ENCODE peak calls at places on chromosomes 16 and 17, in seven cellular contexts. One of them, this sample, is unnamed.

GRCh38 chr17:67243284-67243683 is 1.7 kb downstream of the HELZ start:
- DNase-seq in GM06990: no peak
- DNase-seq in naive thymus-derived CD4-positive, alpha-beta T cell: no peak
- DNase-seq in MG63: no peak
- DNase-seq in cardiac muscle cell: no peak
- DNase-seq in transverse colon: no peak
- DNase-seq in IMR-90: no peak
- DNase-seq in this sample: no peak

GRCh38 chr17:64635647-64636305 is 26.3 kb downstream of the SMURF2 start:
- DNase-seq in GM06990: peak
- DNase-seq in naive thymus-derived CD4-positive, alpha-beta T cell: no peak
- DNase-seq in MG63: peak
- DNase-seq in cardiac muscle cell: no peak
- DNase-seq in transverse colon: no peak
- DNase-seq in IMR-90: peak
- DNase-seq in this sample: no peak

GRCh38 chr17:41528959-41529353 is 848 bp upstream of the KRT19 start:
- DNase-seq in GM06990: no peak
- DNase-seq in naive thymus-derived CD4-positive, alpha-beta T cell: no peak
- DNase-seq in MG63: no peak
- DNase-seq in cardiac muscle cell: no peak
- DNase-seq in transverse colon: peak
- DNase-seq in IMR-90: no peak
- DNase-seq in this sample: no peak

GRCh38 chr16:87099001-87099740 is 218.0 kb downstream of the C16orf95 start:
- DNase-seq in GM06990: no peak
- DNase-seq in naive thymus-derived CD4-positive, alpha-beta T cell: no peak
- DNase-seq in MG63: no peak
- DNase-seq in cardiac muscle cell: no peak
- DNase-seq in transverse colon: no peak
- DNase-seq in IMR-90: no peak
- DNase-seq in this sample: no peak

GRCh38 chr17:28031174-28031573 is 11.3 kb upstream of the NLK start:
- DNase-seq in GM06990: no peak
- DNase-seq in naive thymus-derived CD4-positive, alpha-beta T cell: no peak
- DNase-seq in MG63: no peak
- DNase-seq in cardiac muscle cell: no peak
- DNase-seq in transverse colon: no peak
- DNase-seq in IMR-90: no peak
- DNase-seq in this sample: no peak

GRCh38 chr17:19978206-19978802 is 676 bp upstream of the AKAP10 start:
- DNase-seq in GM06990: no peak
- DNase-seq in naive thymus-derived CD4-positive, alpha-beta T cell: peak
- DNase-seq in MG63: no peak
- DNase-seq in cardiac muscle cell: no peak
- DNase-seq in transverse colon: no peak
- DNase-seq in IMR-90: no peak
- DNase-seq in this sample: no peak

GRCh38 chr16:28073836-28074235 is 10.3 kb upstream of the GSG1L start:
- DNase-seq in GM06990: no peak
- DNase-seq in naive thymus-derived CD4-positive, alpha-beta T cell: no peak
- DNase-seq in MG63: no peak
- DNase-seq in cardiac muscle cell: no peak
- DNase-seq in transverse colon: no peak
- DNase-seq in IMR-90: no peak
- DNase-seq in this sample: no peak

GRCh38 chr16:27772093-27772820 is 222.3 kb downstream of the KATNIP start:
- DNase-seq in GM06990: no peak
- DNase-seq in naive thymus-derived CD4-positive, alpha-beta T cell: no peak
- DNase-seq in MG63: no peak
- DNase-seq in cardiac muscle cell: no peak
- DNase-seq in transverse colon: no peak
- DNase-seq in IMR-90: no peak
- DNase-seq in this sample: no peak

GRCh38 chr16:521381-522210 is 5.9 kb upstream of the CAPN15 start:
- DNase-seq in GM06990: peak
- DNase-seq in naive thymus-derived CD4-positive, alpha-beta T cell: no peak
- DNase-seq in MG63: no peak
- DNase-seq in cardiac muscle cell: no peak
- DNase-seq in transverse colon: peak
- DNase-seq in IMR-90: no peak
- DNase-seq in this sample: no peak

DNA sequence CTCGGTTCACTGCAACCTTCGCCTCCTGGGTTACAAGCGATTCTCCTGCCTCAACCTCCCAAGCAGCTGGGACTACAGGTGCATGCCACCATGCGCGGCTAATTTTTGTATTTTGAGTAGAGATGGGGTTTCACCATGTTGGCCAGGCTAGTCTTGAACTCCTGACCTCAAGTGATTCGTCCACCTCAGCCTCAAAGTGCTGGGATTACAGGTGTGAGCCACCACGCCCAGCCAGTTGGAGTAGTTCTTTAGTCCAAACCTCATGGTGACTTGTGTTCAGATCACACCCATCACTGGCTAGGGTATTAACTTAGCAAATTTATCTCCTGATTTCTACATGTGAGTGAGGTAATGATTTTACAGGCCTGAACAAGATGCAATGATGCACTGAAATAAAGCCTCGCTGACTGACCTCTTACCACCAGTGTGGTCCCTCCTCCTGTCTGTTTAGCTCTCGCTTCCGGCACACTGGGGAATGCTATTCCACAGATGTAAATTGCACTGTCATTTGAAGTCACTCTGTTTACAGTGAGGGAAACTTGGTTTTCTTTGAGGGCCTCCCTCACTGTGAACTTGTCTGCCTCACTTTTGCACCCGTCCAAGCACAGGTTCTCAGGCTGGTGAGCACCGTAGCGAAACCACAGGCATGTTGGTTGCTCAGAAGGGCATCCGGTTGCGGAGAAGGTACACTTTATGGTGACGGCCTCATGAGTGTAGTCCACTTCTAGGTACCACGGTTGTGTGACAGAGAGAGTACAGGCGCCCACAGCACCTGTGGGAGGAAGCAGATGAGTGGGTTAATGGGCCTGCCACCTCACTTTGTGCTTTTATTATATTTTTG is 5.5 kb downstream of the IGSF6 start:
- DNase-seq in GM06990: peak
- DNase-seq in naive thymus-derived CD4-positive, alpha-beta T cell: peak
- DNase-seq in MG63: no peak
- DNase-seq in cardiac muscle cell: no peak
- DNase-seq in transverse colon: peak
- DNase-seq in IMR-90: no peak
- DNase-seq in this sample: no peak
- H3K4me3 ChIP-seq in GM06990: no peak
- H3K4me3 ChIP-seq in naive thymus-derived CD4-positive, alpha-beta T cell: peak
- H3K4me3 ChIP-seq in MG63: no peak
- H3K4me3 ChIP-seq in cardiac muscle cell: no peak
- H3K4me3 ChIP-seq in transverse colon: no peak
- H3K4me3 ChIP-seq in IMR-90: no peak
- H3K4me3 ChIP-seq in this sample: no peak

DNA sequence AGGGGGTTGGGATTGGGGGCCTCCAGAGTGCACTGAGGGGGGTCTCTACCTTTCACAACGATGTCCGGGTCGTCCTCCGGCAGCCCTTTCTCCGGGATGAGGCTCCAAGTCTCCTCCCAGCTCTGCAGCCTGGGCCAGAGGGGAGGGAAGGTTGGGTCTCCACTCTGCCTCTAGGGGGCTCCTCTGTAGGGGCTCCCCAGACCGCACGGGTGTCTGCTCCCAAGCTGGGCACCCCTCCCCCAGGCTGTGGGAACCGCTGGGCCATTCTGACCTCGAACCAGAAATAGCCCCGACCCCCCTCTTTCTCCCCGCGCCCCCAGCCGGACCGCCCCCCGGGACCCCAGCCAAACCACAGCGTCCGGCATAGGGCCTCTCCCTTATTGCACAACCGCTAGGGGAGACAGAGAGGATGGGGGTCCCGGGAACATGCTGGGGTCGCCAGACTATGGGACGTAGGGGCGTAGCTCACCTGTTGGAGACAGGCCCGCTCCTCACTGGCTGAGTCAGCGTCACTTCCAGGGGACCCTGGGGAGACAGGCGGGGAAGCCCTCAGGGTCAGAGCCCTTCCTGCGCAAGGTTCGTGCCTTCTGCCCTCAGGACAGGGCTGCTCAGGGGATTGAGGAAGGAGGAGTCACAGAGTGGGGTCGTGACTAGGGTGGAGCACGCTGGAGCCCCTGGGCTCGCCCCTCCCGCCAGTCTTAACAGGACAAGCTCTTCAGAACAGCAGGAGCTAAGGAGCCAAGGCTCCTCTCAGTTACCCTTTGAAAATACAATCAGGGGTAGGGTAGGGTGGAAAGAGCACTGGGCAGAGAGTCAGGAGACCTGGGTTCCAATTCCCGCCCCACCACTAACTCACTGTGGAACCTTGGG is 2.7 kb downstream of the PLEKHH3 start:
- DNase-seq in GM06990: peak
- DNase-seq in naive thymus-derived CD4-positive, alpha-beta T cell: no peak
- DNase-seq in MG63: peak
- DNase-seq in cardiac muscle cell: peak
- DNase-seq in transverse colon: peak
- DNase-seq in IMR-90: peak
- DNase-seq in this sample: peak
- H3K4me3 ChIP-seq in GM06990: peak
- H3K4me3 ChIP-seq in naive thymus-derived CD4-positive, alpha-beta T cell: no peak
- H3K4me3 ChIP-seq in MG63: peak
- H3K4me3 ChIP-seq in cardiac muscle cell: peak
- H3K4me3 ChIP-seq in transverse colon: peak
- H3K4me3 ChIP-seq in IMR-90: peak
- H3K4me3 ChIP-seq in this sample: no peak

GRCh38 chr16:57628782-57629181 is 352 bp downstream of the ADGRG1 start:
- DNase-seq in GM06990: no peak
- DNase-seq in naive thymus-derived CD4-positive, alpha-beta T cell: no peak
- DNase-seq in MG63: no peak
- DNase-seq in cardiac muscle cell: no peak
- DNase-seq in transverse colon: no peak
- DNase-seq in IMR-90: no peak
- DNase-seq in this sample: no peak

GRCh38 chr16:57629516-57630401 is 1.3 kb downstream of the ADGRG1 start:
- DNase-seq in GM06990: no peak
- DNase-seq in naive thymus-derived CD4-positive, alpha-beta T cell: no peak
- DNase-seq in MG63: no peak
- DNase-seq in cardiac muscle cell: no peak
- DNase-seq in transverse colon: no peak
- DNase-seq in IMR-90: no peak
- DNase-seq in this sample: no peak

GRCh38 chr16:57626420-57627170 is 1.8 kb upstream of the ADGRG1 start:
- DNase-seq in GM06990: no peak
- DNase-seq in naive thymus-derived CD4-positive, alpha-beta T cell: no peak
- DNase-seq in MG63: no peak
- DNase-seq in cardiac muscle cell: no peak
- DNase-seq in transverse colon: no peak
- DNase-seq in IMR-90: no peak
- DNase-seq in this sample: no peak

GRCh38 chr16:57627184-57627871 is 1.1 kb upstream of the ADGRG1 start:
- DNase-seq in GM06990: no peak
- DNase-seq in naive thymus-derived CD4-positive, alpha-beta T cell: no peak
- DNase-seq in MG63: peak
- DNase-seq in cardiac muscle cell: peak
- DNase-seq in transverse colon: no peak
- DNase-seq in IMR-90: peak
- DNase-seq in this sample: peak

DNA sequence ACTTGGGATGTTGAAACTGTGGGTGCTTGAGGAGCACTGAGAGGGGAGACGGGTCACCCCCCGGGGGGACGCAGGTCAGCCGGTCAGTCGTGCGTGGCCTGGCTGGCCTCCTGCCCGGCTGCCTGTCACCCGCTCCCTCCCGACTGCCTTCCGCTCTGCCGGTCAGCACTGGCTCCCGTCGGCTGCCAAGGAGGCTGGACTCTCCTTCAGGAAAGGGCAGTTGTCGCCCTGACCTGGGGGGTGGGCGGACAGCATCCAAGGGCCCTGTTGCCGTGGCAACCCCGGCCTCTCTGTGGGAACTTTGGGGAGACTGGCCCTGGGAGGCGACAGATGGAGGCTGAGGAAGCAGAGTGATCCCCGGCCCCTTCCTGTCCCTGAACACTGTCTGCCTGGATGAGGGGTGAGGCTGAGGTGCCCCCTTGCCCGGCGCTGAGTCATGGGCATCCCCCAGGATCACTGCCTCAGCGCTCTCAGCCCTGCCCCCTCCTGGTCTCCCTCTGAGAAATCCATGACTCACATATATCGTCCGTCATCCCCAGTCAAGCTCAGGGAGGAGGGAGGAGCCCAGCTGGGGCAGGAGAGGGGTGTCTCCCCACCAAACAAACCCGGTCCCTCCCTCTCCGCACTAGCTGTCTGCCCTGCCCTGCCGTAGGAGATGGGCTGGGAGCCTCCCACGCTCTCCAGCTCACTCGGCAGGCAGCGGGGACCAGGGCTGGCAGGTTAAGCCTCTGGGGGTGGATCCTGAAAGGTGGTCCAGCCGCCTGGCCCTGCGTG is at the start of gene ADGRG1:
- DNase-seq in GM06990: no peak
- DNase-seq in naive thymus-derived CD4-positive, alpha-beta T cell: no peak
- DNase-seq in MG63: peak
- DNase-seq in cardiac muscle cell: peak
- DNase-seq in transverse colon: no peak
- DNase-seq in IMR-90: peak
- DNase-seq in this sample: peak
- H3K4me3 ChIP-seq in GM06990: no peak
- H3K4me3 ChIP-seq in naive thymus-derived CD4-positive, alpha-beta T cell: peak
- H3K4me3 ChIP-seq in MG63: peak
- H3K4me3 ChIP-seq in cardiac muscle cell: no peak
- H3K4me3 ChIP-seq in transverse colon: no peak
- H3K4me3 ChIP-seq in IMR-90: peak
- H3K4me3 ChIP-seq in this sample: peak

DNA sequence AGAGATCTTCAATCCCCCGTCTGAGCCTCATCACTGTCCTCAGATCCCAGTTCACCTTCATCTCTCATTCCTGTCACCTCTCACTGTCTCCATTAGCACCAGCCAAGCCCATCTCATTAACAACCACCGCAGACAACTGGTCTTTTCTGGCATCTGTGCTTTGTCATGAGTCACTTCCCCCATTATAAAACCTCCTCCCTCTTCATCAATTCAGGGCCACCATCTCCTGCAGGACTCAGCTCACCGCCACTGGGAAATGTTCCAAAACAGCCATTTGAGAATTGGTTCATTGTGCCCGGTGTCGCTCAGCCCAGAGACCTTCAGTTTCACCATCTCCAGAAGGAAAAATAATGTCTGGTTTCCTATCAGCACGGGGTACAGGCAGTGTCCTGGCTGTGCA is 56.9 kb upstream of the TEKT3 start:
- DNase-seq in GM06990: no peak
- DNase-seq in naive thymus-derived CD4-positive, alpha-beta T cell: no peak
- DNase-seq in MG63: peak
- DNase-seq in cardiac muscle cell: no peak
- DNase-seq in transverse colon: no peak
- DNase-seq in IMR-90: peak
- DNase-seq in this sample: no peak
- H3K4me3 ChIP-seq in GM06990: no peak
- H3K4me3 ChIP-seq in naive thymus-derived CD4-positive, alpha-beta T cell: no peak
- H3K4me3 ChIP-seq in MG63: no peak
- H3K4me3 ChIP-seq in cardiac muscle cell: no peak
- H3K4me3 ChIP-seq in transverse colon: no peak
- H3K4me3 ChIP-seq in IMR-90: no peak
- H3K4me3 ChIP-seq in this sample: no peak

GRCh38 chr17:60036796-60037677 is 41.7 kb downstream of the HEATR6 start:
- DNase-seq in GM06990: peak
- DNase-seq in naive thymus-derived CD4-positive, alpha-beta T cell: peak
- DNase-seq in MG63: peak
- DNase-seq in cardiac muscle cell: peak
- DNase-seq in transverse colon: peak
- DNase-seq in IMR-90: peak
- DNase-seq in this sample: peak
- H3K4me3 ChIP-seq in GM06990: no peak
- H3K4me3 ChIP-seq in naive thymus-derived CD4-positive, alpha-beta T cell: no peak
- H3K4me3 ChIP-seq in MG63: no peak
- H3K4me3 ChIP-seq in cardiac muscle cell: no peak
- H3K4me3 ChIP-seq in transverse colon: no peak
- H3K4me3 ChIP-seq in IMR-90: no peak
- H3K4me3 ChIP-seq in this sample: no peak